ENCODE peak calls at places on chromosomes 3 and 15, in seven cellular contexts. One of them, this sample, is unnamed.

GRCh38 chr15:69812881-69813280 is 284.8 kb downstream of the TLE3 start:
- DNase-seq in cardiac fibroblast: no peak
- DNase-seq in HFFc6: no peak
- DNase-seq in type B pancreatic cell: no peak
- DNase-seq in brain microvascular endothelial cell: no peak
- DNase-seq in tibial nerve: no peak
- DNase-seq in activated B cell treated with CpG ODN at 0.5 μM for 24 hours: no peak
- DNase-seq in this sample: no peak

GRCh38 chr3:139120336-139120971 is 75.8 kb upstream of the PRR23C start:
- DNase-seq in cardiac fibroblast: peak; percentile 80
- DNase-seq in HFFc6: peak; percentile 92
- DNase-seq in type B pancreatic cell: no peak
- DNase-seq in brain microvascular endothelial cell: peak; percentile 80
- DNase-seq in tibial nerve: no peak
- DNase-seq in activated B cell treated with CpG ODN at 0.5 μM for 24 hours: no peak
- DNase-seq in this sample: no peak

GRCh38 chr3:55408193-55408826 is 78.8 kb downstream of the WNT5A start:
- DNase-seq in cardiac fibroblast: no peak
- DNase-seq in HFFc6: no peak
- DNase-seq in type B pancreatic cell: no peak
- DNase-seq in brain microvascular endothelial cell: no peak
- DNase-seq in tibial nerve: no peak
- DNase-seq in activated B cell treated with CpG ODN at 0.5 μM for 24 hours: no peak
- DNase-seq in this sample: no peak

GRCh38 chr3:123618076-123618703 is 33.3 kb upstream of the HACD2 start:
- DNase-seq in cardiac fibroblast: no peak
- DNase-seq in HFFc6: no peak
- DNase-seq in type B pancreatic cell: no peak
- DNase-seq in brain microvascular endothelial cell: no peak
- DNase-seq in tibial nerve: no peak
- DNase-seq in activated B cell treated with CpG ODN at 0.5 μM for 24 hours: no peak
- DNase-seq in this sample: peak; percentile 12

GRCh38 chr15:29172742-29173725 is 96.6 kb downstream of the NSMCE3 start:
- DNase-seq in cardiac fibroblast: no peak
- DNase-seq in HFFc6: no peak
- DNase-seq in type B pancreatic cell: no peak
- DNase-seq in brain microvascular endothelial cell: no peak
- DNase-seq in tibial nerve: no peak
- DNase-seq in activated B cell treated with CpG ODN at 0.5 μM for 24 hours: no peak
- DNase-seq in this sample: no peak

GRCh38 chr3:84724877-84725276 is 233.9 kb upstream of the CADM2 start:
- DNase-seq in cardiac fibroblast: peak; percentile 87
- DNase-seq in HFFc6: no peak
- DNase-seq in type B pancreatic cell: no peak
- DNase-seq in brain microvascular endothelial cell: peak; percentile 91
- DNase-seq in tibial nerve: no peak
- DNase-seq in activated B cell treated with CpG ODN at 0.5 μM for 24 hours: no peak
- DNase-seq in this sample: no peak

GRCh38 chr3:136860541-136860940 is 1.5 kb upstream of the NCK1 start:
- DNase-seq in cardiac fibroblast: no peak
- DNase-seq in HFFc6: no peak
- DNase-seq in type B pancreatic cell: no peak
- DNase-seq in brain microvascular endothelial cell: no peak
- DNase-seq in tibial nerve: no peak
- DNase-seq in activated B cell treated with CpG ODN at 0.5 μM for 24 hours: no peak
- DNase-seq in this sample: no peak

GRCh38 chr15:99408236-99409096 is 157.2 kb downstream of the LRRC28 start:
- DNase-seq in cardiac fibroblast: peak; percentile 89
- DNase-seq in HFFc6: peak; percentile 70
- DNase-seq in type B pancreatic cell: no peak
- DNase-seq in brain microvascular endothelial cell: peak; percentile 74
- DNase-seq in tibial nerve: no peak
- DNase-seq in activated B cell treated with CpG ODN at 0.5 μM for 24 hours: no peak
- DNase-seq in this sample: no peak

GRCh38 chr3:181879926-181880325 is 168.2 kb downstream of the SOX2 start:
- DNase-seq in cardiac fibroblast: no peak
- DNase-seq in HFFc6: no peak
- DNase-seq in type B pancreatic cell: no peak
- DNase-seq in brain microvascular endothelial cell: no peak
- DNase-seq in tibial nerve: no peak
- DNase-seq in activated B cell treated with CpG ODN at 0.5 μM for 24 hours: no peak
- DNase-seq in this sample: no peak

GRCh38 chr3:69004183-69004582 is 9.3 kb downstream of the EOGT start:
- DNase-seq in cardiac fibroblast: no peak
- DNase-seq in HFFc6: no peak
- DNase-seq in type B pancreatic cell: no peak
- DNase-seq in brain microvascular endothelial cell: no peak
- DNase-seq in tibial nerve: no peak
- DNase-seq in activated B cell treated with CpG ODN at 0.5 μM for 24 hours: no peak
- DNase-seq in this sample: no peak

GRCh38 chr15:42704492-42704926 is 32.4 kb downstream of the CDAN1 start:
- DNase-seq in cardiac fibroblast: peak; percentile 84
- DNase-seq in HFFc6: peak; percentile 49
- DNase-seq in type B pancreatic cell: peak; percentile 67
- DNase-seq in brain microvascular endothelial cell: peak; percentile 66
- DNase-seq in tibial nerve: no peak
- DNase-seq in activated B cell treated with CpG ODN at 0.5 μM for 24 hours: peak; percentile 24
- DNase-seq in this sample: peak; percentile 68

GRCh38 chr3:96813820-96814580 is 394 bp upstream of the EPHA6 start:
- DNase-seq in cardiac fibroblast: peak; percentile 57
- DNase-seq in HFFc6: peak; percentile 25
- DNase-seq in type B pancreatic cell: peak; percentile 78
- DNase-seq in brain microvascular endothelial cell: peak; percentile 4
- DNase-seq in tibial nerve: no peak
- DNase-seq in activated B cell treated with CpG ODN at 0.5 μM for 24 hours: no peak
- DNase-seq in this sample: peak; percentile 83

DNA sequence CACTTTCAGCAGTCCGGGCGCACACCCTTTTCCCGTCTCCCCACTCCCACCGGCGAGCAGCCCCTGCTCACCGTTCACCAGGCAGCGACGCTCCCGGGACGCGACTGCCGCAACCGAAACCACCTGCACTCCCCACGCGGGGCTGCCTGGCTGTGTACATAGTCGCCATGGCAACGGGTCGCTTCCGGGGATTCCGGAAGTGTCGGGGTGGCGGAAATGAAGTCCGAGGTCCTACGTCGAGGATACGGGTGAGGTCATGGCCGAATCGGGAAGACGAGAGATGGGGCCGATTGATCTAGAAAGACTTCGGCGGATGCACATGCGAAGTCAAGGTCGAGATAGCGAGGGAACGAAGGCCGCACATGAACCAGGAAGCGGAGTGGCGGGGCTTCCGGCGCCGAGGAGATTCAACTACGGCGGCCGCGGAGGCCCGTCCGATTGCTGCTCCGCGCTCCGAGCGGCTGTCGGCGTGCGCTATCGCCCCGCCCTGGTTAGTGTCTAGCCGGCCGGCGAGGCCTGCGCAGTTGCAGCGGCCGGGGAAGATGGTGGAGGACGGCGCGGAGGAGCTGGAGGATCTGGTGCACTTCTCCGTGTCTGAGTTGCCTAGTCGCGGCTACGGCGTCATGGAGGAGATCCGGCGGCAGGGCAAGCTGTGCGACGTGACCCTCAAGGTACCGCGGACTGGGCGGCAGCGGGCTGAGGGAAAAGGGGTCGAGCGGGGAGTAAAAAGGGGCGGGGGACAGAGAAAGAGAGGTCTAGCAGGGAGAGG is at the start of the genes KIF9 and KLHL18:
- DNase-seq in cardiac fibroblast: peak; percentile 96
- DNase-seq in HFFc6: peak; percentile 95
- DNase-seq in type B pancreatic cell: peak; percentile 92
- DNase-seq in brain microvascular endothelial cell: peak; percentile 92
- DNase-seq in tibial nerve: peak; percentile 84
- DNase-seq in activated B cell treated with CpG ODN at 0.5 μM for 24 hours: peak; percentile 93
- DNase-seq in this sample: peak; percentile 95
- TF ChIP-seq CTCF in cardiac fibroblast: no peak
- TF ChIP-seq CTCF in HFFc6: no peak
- TF ChIP-seq CTCF in type B pancreatic cell: no peak
- TF ChIP-seq CTCF in brain microvascular endothelial cell: no peak
- TF ChIP-seq CTCF in tibial nerve: no peak
- TF ChIP-seq CTCF in activated B cell treated with CpG ODN at 0.5 μM for 24 hours: no peak
- TF ChIP-seq CTCF in this sample: no peak

DNA sequence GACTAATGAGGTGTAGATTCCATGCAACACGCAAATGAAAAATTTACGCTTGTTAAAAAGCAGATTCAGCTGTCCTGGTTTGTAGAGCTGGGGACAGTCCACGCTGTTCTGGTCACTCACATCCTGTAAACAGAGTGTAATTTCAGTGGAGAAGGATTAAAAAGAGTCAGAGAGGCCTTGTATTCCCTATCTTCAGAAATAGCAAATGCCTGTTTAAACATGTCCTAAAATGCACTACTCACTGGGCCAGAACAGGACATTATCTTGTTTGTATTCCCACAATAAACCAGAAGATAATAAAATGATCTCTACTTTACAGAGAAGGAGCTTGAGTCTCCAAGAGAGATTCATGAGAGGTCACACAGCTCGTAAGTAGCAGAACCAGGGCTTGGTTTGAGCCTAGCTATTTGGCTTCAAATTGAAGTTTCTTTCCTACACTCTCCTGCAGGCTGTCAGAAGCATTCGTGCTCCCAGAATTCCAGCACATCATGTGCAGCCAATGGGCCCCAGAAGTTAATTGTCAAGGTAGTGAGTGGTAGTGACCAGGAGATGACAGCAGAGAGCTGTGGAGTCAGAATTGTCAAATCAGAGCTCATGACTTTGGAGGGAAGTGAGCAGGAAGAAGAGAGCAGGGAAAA is 242.5 kb downstream of the ATP8B4 start:
- DNase-seq in cardiac fibroblast: no peak
- DNase-seq in HFFc6: no peak
- DNase-seq in type B pancreatic cell: no peak
- DNase-seq in brain microvascular endothelial cell: no peak
- DNase-seq in tibial nerve: no peak
- DNase-seq in activated B cell treated with CpG ODN at 0.5 μM for 24 hours: no peak
- DNase-seq in this sample: no peak
- TF ChIP-seq CTCF in cardiac fibroblast: peak; percentile 43
- TF ChIP-seq CTCF in HFFc6: no peak
- TF ChIP-seq CTCF in type B pancreatic cell: peak; percentile 38
- TF ChIP-seq CTCF in brain microvascular endothelial cell: peak; percentile 20
- TF ChIP-seq CTCF in tibial nerve: no peak
- TF ChIP-seq CTCF in activated B cell treated with CpG ODN at 0.5 μM for 24 hours: no peak
- TF ChIP-seq CTCF in this sample: peak; percentile 40

DNA sequence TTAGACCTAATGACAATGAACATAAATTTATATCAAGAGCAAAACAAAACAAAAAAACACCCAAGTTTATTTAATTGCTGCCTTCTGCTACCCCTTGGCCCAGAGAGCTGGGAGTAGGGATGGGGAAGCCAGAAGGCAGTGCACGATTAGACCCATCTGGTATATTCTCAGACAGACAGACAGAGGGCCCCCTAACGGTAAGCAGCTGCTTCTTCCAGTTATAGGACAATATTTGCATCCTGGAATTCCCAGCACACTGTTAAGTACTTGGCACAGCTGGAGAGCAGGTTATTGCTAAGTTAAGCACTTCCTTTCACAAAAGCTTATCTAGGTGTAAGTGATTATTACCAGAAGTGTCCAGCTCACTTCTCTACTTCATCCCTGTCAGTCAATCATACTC is 39.3 kb downstream of the C2CD4B start:
- DNase-seq in cardiac fibroblast: peak; percentile 75
- DNase-seq in HFFc6: peak; percentile 50
- DNase-seq in type B pancreatic cell: no peak
- DNase-seq in brain microvascular endothelial cell: peak; percentile 51
- DNase-seq in tibial nerve: no peak
- DNase-seq in activated B cell treated with CpG ODN at 0.5 μM for 24 hours: no peak
- DNase-seq in this sample: peak; percentile 41
- TF ChIP-seq CTCF in cardiac fibroblast: peak; percentile 71
- TF ChIP-seq CTCF in HFFc6: peak; percentile 77
- TF ChIP-seq CTCF in type B pancreatic cell: peak; percentile 43
- TF ChIP-seq CTCF in brain microvascular endothelial cell: peak; percentile 69
- TF ChIP-seq CTCF in tibial nerve: no peak
- TF ChIP-seq CTCF in activated B cell treated with CpG ODN at 0.5 μM for 24 hours: no peak
- TF ChIP-seq CTCF in this sample: peak; percentile 31

GRCh38 chr15:79769933-79770332 is 126.9 kb downstream of the MTHFS start:
- DNase-seq in cardiac fibroblast: no peak
- DNase-seq in HFFc6: no peak
- DNase-seq in type B pancreatic cell: no peak
- DNase-seq in brain microvascular endothelial cell: no peak
- DNase-seq in tibial nerve: no peak
- DNase-seq in activated B cell treated with CpG ODN at 0.5 μM for 24 hours: no peak
- DNase-seq in this sample: no peak

DNA sequence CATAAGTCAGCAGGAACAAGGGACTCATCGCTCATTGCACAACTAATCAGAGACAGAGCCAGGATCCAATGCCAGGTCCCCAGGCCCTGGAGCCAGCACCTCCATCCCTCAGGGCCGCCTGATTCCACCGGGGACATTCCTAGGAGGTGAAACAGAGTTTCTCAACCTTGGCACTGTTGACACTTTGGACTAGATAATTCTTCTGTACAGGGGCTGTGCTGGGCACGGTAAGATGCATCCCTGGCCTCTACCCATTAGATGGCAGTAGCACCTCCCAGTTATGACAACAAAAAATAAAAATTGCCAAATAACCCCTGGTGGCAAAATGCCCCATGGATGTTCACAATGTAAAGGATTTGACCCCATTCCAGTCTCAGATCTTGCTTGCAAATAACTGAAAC is 127.7 kb downstream of the MTHFS start:
- DNase-seq in cardiac fibroblast: peak; percentile 9
- DNase-seq in HFFc6: peak; percentile 9
- DNase-seq in type B pancreatic cell: no peak
- DNase-seq in brain microvascular endothelial cell: peak; percentile 2
- DNase-seq in tibial nerve: no peak
- DNase-seq in activated B cell treated with CpG ODN at 0.5 μM for 24 hours: no peak
- DNase-seq in this sample: no peak
- TF ChIP-seq CTCF in cardiac fibroblast: peak; percentile 28
- TF ChIP-seq CTCF in HFFc6: peak; percentile 70
- TF ChIP-seq CTCF in type B pancreatic cell: peak; percentile 56
- TF ChIP-seq CTCF in brain microvascular endothelial cell: peak; percentile 36
- TF ChIP-seq CTCF in tibial nerve: no peak
- TF ChIP-seq CTCF in activated B cell treated with CpG ODN at 0.5 μM for 24 hours: no peak
- TF ChIP-seq CTCF in this sample: no peak

GRCh38 chr3:117059054-117059989 is 349.7 kb downstream of the TUSC7 start:
- DNase-seq in cardiac fibroblast: peak; percentile 56
- DNase-seq in HFFc6: peak; percentile 14
- DNase-seq in type B pancreatic cell: no peak
- DNase-seq in brain microvascular endothelial cell: no peak
- DNase-seq in tibial nerve: no peak
- DNase-seq in activated B cell treated with CpG ODN at 0.5 μM for 24 hours: no peak
- DNase-seq in this sample: no peak
- TF ChIP-seq CTCF in cardiac fibroblast: peak; percentile 30
- TF ChIP-seq CTCF in HFFc6: peak; percentile 76
- TF ChIP-seq CTCF in type B pancreatic cell: peak; percentile 85
- TF ChIP-seq CTCF in brain microvascular endothelial cell: peak; percentile 27
- TF ChIP-seq CTCF in tibial nerve: peak; percentile 57
- TF ChIP-seq CTCF in activated B cell treated with CpG ODN at 0.5 μM for 24 hours: no peak
- TF ChIP-seq CTCF in this sample: peak; percentile 36

This sample was measured in Caco-2.